ENCODE peak calls at places on chromosomes 12 and 14, in ten cellular contexts. One of them, this sample, is unnamed.

GRCh38 chr12:96236221-96236822 is 42.1 kb downstream of the ELK3 start:
- DNase-seq in AG09319: no peak
- DNase-seq in HCEC 1CT: no peak
- DNase-seq in prostate gland: no peak
- DNase-seq in activated gamma-delta T cell: no peak
- DNase-seq in stimulated activated naive B cell treated with anti-CD40 and anti-IgM and Interleukin-4, amounts not matched to agents 10 μg/mL and 1 μg/mL and 100 μg/mL, for 72 hours: no peak
- DNase-seq in stimulated activated CD4-positive, alpha-beta T cell treated with anti-CD3 and anti-CD28 coated beads, Interleukin-2, amount 100 ng/mL, for 24 hours: peak
- DNase-seq in CD8-positive, alpha-beta T cell: no peak
- DNase-seq in AG20443: peak
- DNase-seq in A549: no peak
- DNase-seq in this sample: no peak

GRCh38 chr14:50943943-50944646 is at the start of gene PYGL:
- DNase-seq in A549: peak
- DNase-seq in AG09319: no peak
- DNase-seq in stimulated activated CD4-positive, alpha-beta T cell treated with anti-CD3 and anti-CD28 coated beads, Interleukin-2, amount 100 ng/mL, for 24 hours: peak
- DNase-seq in prostate gland: peak
- DNase-seq in AG20443: peak
- DNase-seq in CD8-positive, alpha-beta T cell: no peak
- DNase-seq in stimulated activated naive B cell treated with anti-CD40 and anti-IgM and Interleukin-4, amounts not matched to agents 10 μg/mL and 1 μg/mL and 100 μg/mL, for 72 hours: peak
- DNase-seq in activated gamma-delta T cell: no peak
- DNase-seq in HCEC 1CT: peak
- DNase-seq in this sample: no peak

GRCh38 chr12:116528498-116528897 is 30.7 kb upstream of the MAP1LC3B2 start:
- DNase-seq in HCEC 1CT: peak
- DNase-seq in CD8-positive, alpha-beta T cell: no peak
- DNase-seq in AG09319: no peak
- DNase-seq in AG20443: peak
- DNase-seq in stimulated activated CD4-positive, alpha-beta T cell treated with anti-CD3 and anti-CD28 coated beads, Interleukin-2, amount 100 ng/mL, for 24 hours: no peak
- DNase-seq in activated gamma-delta T cell: no peak
- DNase-seq in stimulated activated naive B cell treated with anti-CD40 and anti-IgM and Interleukin-4, amounts not matched to agents 10 μg/mL and 1 μg/mL and 100 μg/mL, for 72 hours: no peak
- DNase-seq in prostate gland: no peak
- DNase-seq in A549: no peak
- DNase-seq in this sample: no peak

GRCh38 chr12:14244876-14245669 is 120.4 kb upstream of the ATF7IP start:
- DNase-seq in prostate gland: no peak
- DNase-seq in AG20443: no peak
- DNase-seq in HCEC 1CT: no peak
- DNase-seq in activated gamma-delta T cell: no peak
- DNase-seq in A549: no peak
- DNase-seq in stimulated activated naive B cell treated with anti-CD40 and anti-IgM and Interleukin-4, amounts not matched to agents 10 μg/mL and 1 μg/mL and 100 μg/mL, for 72 hours: no peak
- DNase-seq in CD8-positive, alpha-beta T cell: no peak
- DNase-seq in stimulated activated CD4-positive, alpha-beta T cell treated with anti-CD3 and anti-CD28 coated beads, Interleukin-2, amount 100 ng/mL, for 24 hours: no peak
- DNase-seq in AG09319: no peak
- DNase-seq in this sample: no peak

GRCh38 chr12:6605425-6606330 is 1.5 kb downstream of the CHD4 start:
- DNase-seq in HCEC 1CT: no peak
- DNase-seq in AG20443: peak
- DNase-seq in prostate gland: peak
- DNase-seq in AG09319: no peak
- DNase-seq in activated gamma-delta T cell: no peak
- DNase-seq in stimulated activated CD4-positive, alpha-beta T cell treated with anti-CD3 and anti-CD28 coated beads, Interleukin-2, amount 100 ng/mL, for 24 hours: no peak
- DNase-seq in A549: peak
- DNase-seq in CD8-positive, alpha-beta T cell: peak
- DNase-seq in stimulated activated naive B cell treated with anti-CD40 and anti-IgM and Interleukin-4, amounts not matched to agents 10 μg/mL and 1 μg/mL and 100 μg/mL, for 72 hours: no peak
- DNase-seq in this sample: no peak

GRCh38 chr12:112998997-112999767 is 20.9 kb downstream of the OAS2 start:
- DNase-seq in AG09319: no peak
- DNase-seq in prostate gland: no peak
- DNase-seq in AG20443: no peak
- DNase-seq in stimulated activated CD4-positive, alpha-beta T cell treated with anti-CD3 and anti-CD28 coated beads, Interleukin-2, amount 100 ng/mL, for 24 hours: no peak
- DNase-seq in stimulated activated naive B cell treated with anti-CD40 and anti-IgM and Interleukin-4, amounts not matched to agents 10 μg/mL and 1 μg/mL and 100 μg/mL, for 72 hours: peak
- DNase-seq in HCEC 1CT: no peak
- DNase-seq in CD8-positive, alpha-beta T cell: no peak
- DNase-seq in A549: no peak
- DNase-seq in activated gamma-delta T cell: no peak
- DNase-seq in this sample: no peak

GRCh38 chr14:103729496-103730448 is 14.2 kb downstream of the ZFYVE21 start:
- DNase-seq in stimulated activated naive B cell treated with anti-CD40 and anti-IgM and Interleukin-4, amounts not matched to agents 10 μg/mL and 1 μg/mL and 100 μg/mL, for 72 hours: no peak
- DNase-seq in activated gamma-delta T cell: no peak
- DNase-seq in HCEC 1CT: no peak
- DNase-seq in A549: no peak
- DNase-seq in AG09319: no peak
- DNase-seq in prostate gland: no peak
- DNase-seq in stimulated activated CD4-positive, alpha-beta T cell treated with anti-CD3 and anti-CD28 coated beads, Interleukin-2, amount 100 ng/mL, for 24 hours: no peak
- DNase-seq in CD8-positive, alpha-beta T cell: no peak
- DNase-seq in AG20443: no peak
- DNase-seq in this sample: no peak

GRCh38 chr14:91237219-91237618 is 7.3 kb downstream of the GPR68 start:
- DNase-seq in HCEC 1CT: peak
- DNase-seq in stimulated activated naive B cell treated with anti-CD40 and anti-IgM and Interleukin-4, amounts not matched to agents 10 μg/mL and 1 μg/mL and 100 μg/mL, for 72 hours: no peak
- DNase-seq in CD8-positive, alpha-beta T cell: no peak
- DNase-seq in activated gamma-delta T cell: no peak
- DNase-seq in prostate gland: no peak
- DNase-seq in stimulated activated CD4-positive, alpha-beta T cell treated with anti-CD3 and anti-CD28 coated beads, Interleukin-2, amount 100 ng/mL, for 24 hours: no peak
- DNase-seq in AG20443: peak
- DNase-seq in AG09319: no peak
- DNase-seq in A549: no peak
- DNase-seq in this sample: no peak

This sample was measured in globus pallidus.